ENCODE peak calls at places on chromosomes 13 and 19, in five cellular contexts. B is uterus, N is Peyer's patch, X is HCT116, E is K562. G is an unnamed sample.

GRCh38 chr19:54952591-54953344 is 5.4 kb upstream of the NLRP7 start:
- DNase-seq in X (no peak), E (no peak), B (no peak), N (no peak), G (peak)

GRCh38 chr19:19900124-19900523 is 622 bp upstream of the ZNF93 start:
- DNase-seq in B (no peak), E (peak), N (no peak), X (no peak), G (no peak)

GRCh38 chr19:34677386-34678084 is at the start of gene ZNF302:
- DNase-seq in B (peak), X (peak), E (peak), N (peak), G (peak)

GRCh38 chr19:19062454-19063182 is 1.2 kb upstream of the SLC25A42 start:
- DNase-seq in E (no peak), B (no peak), X (no peak), N (no peak), G (no peak)

GRCh38 chr13:109734002-109734785 is 52.2 kb downstream of the IRS2 start:
- DNase-seq in N (no peak), E (no peak), B (no peak), X (no peak), G (no peak)

GRCh38 chr13:37175996-37176395 is 70.5 kb upstream of the CSNK1A1L start:
- DNase-seq in N (no peak), B (no peak), X (no peak), E (no peak), G (no peak)

GRCh38 chr13:104571161-104571889 is 1505.1 kb upstream of the SLC10A2 start:
- DNase-seq in X (peak), N (no peak), E (no peak), B (peak), G (no peak)

GRCh38 chr13:31781064-31781463 is 41.7 kb downstream of the RXFP2 start:
- DNase-seq in X (no peak), E (no peak), B (no peak), N (no peak), G (no peak)

GRCh38 chr19:40610396-40611064 is 9.4 kb downstream of the LTBP4 start:
- DNase-seq in N (peak), E (no peak), X (no peak), B (no peak), G (no peak)

GRCh38 chr13:43911871-43912270 is 32.2 kb downstream of the LACC1 start:
- DNase-seq in N (no peak), E (no peak), X (no peak), B (no peak), G (no peak)

GRCh38 chr19:45404557-45405434 is at the start of gene PPP1R13L:
- DNase-seq in E (peak), B (peak), X (peak), N (peak), G (no peak)

GRCh38 chr19:45419396-45419795 is 4.3 kb downstream of the ERCC1 start:
- DNase-seq in B (no peak), X (no peak), E (no peak), N (peak), G (peak)

GRCh38 chr13:49620170-49620621 is 8.1 kb upstream of the ARL11 start:
- DNase-seq in X (no peak), B (no peak), E (no peak), N (peak), G (no peak)

GRCh38 chr13:36571444-36571843 is 102.4 kb upstream of the SERTM1 start:
- DNase-seq in N (no peak), X (no peak), E (no peak), B (no peak), G (no peak)

GRCh38 chr13:109704771-109705628 is 81.4 kb downstream of the IRS2 start:
- DNase-seq in N (no peak), X (no peak), E (no peak), B (peak), G (peak)

GRCh38 chr13:22877421-22877820 is 303.4 kb upstream of the SGCG start:
- DNase-seq in E (no peak), B (no peak), X (no peak), N (no peak), G (no peak)

GRCh38 chr13:51364404-51365008 is 25.0 kb downstream of the SERPINE3 start:
- DNase-seq in B (no peak), N (no peak), E (no peak), X (no peak), G (no peak)

GRCh38 chr19:53511933-53512374 is 26.0 kb upstream of the ZNF331 start:
- DNase-seq in B (peak), E (peak), X (peak), N (peak), G (peak)

GRCh38 chr19:49331616-49332055 is 3.6 kb upstream of the CD37 start:
- DNase-seq in X (peak), E (peak), N (peak), B (no peak), G (peak)

GRCh38 chr13:45295536-45295935 is 45.4 kb downstream of the TPT1 start:
- DNase-seq in N (no peak), E (no peak), B (no peak), X (no peak), G (no peak)

GRCh38 chr13:41196620-41197019 is 2.3 kb upstream of the KBTBD7 start:
- DNase-seq in X (no peak), N (no peak), E (no peak), B (no peak), G (no peak)

GRCh38 chr13:49908637-49909036 is 27.5 kb downstream of the SPRYD7 start:
- DNase-seq in N (no peak), X (peak), E (no peak), B (no peak), G (no peak)

GRCh38 chr19:6739884-6740588 is 556 bp downstream of the TRIP10 start:
- DNase-seq in N (peak), E (peak), B (no peak), X (no peak), G (no peak)

GRCh38 chr19:927044-927706 is 1.3 kb downstream of the ARID3A start:
- DNase-seq in X (no peak), N (peak), E (peak), B (peak), G (peak)

GRCh38 chr13:51146667-51147066 is 35.6 kb upstream of the C13orf42 start:
- DNase-seq in B (no peak), X (no peak), N (no peak), E (no peak), G (no peak)

GRCh38 chr13:98507060-98507797 is 69.7 kb downstream of the STK24 start:
- DNase-seq in X (no peak), N (peak), E (no peak), B (peak), G (no peak)

GRCh38 chr13:25971499-25972145 is 80.2 kb downstream of the SHISA2 start:
- DNase-seq in X (no peak), B (no peak), E (no peak), N (peak), G (no peak)

GRCh38 chr13:27405521-27406134 is 18.8 kb upstream of the GTF3A start:
- DNase-seq in X (no peak), B (no peak), N (no peak), E (no peak), G (no peak)

GRCh38 chr13:99944606-99945005 is 27.0 kb downstream of the ZIC5 start:
- DNase-seq in E (no peak), B (no peak), N (no peak), X (no peak), G (no peak)

GRCh38 chr13:102440259-102440936 is 38.5 kb upstream of the FGF14 start:
- DNase-seq in N (no peak), B (no peak), E (no peak), X (no peak), G (no peak)

GRCh38 chr19:13557756-13558398 is 51.6 kb upstream of the CACNA1A start:
- DNase-seq in X (peak), E (peak), B (no peak), N (no peak), G (no peak)

GRCh38 chr13:83815598-83815997 is 66.7 kb downstream of the SLITRK1 start:
- DNase-seq in B (no peak), E (no peak), N (no peak), X (no peak), G (no peak)
- TF ChIP-seq CTCF in B (no peak), E (no peak), N (no peak), X (no peak), G (no peak)

DNA sequence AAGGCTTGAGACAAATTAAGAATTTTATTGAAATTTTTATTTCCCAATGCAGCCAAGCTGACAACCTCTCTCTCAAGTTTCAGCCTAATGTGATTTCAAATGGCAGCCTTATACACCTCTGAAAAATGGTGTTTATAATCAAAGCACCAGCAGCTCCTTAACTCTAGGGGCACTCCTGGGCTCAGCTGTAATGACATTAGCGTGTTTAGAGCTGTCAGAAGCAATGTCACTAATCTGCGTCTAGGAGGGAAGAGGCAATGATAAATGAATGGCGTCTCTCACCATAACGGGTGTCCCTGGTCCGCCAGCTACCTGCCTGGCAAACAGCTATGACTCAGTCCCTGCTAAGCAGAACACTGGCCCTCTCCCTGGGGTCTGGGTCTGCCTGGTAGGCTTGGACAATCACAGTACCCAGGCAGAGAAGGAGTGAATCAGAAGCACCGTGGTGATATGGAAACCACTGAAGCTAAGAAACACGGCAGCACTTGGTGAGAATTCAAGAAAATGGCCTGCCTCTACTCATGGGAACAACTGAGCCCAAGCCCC is 131.8 kb upstream of the VSTM2B start:
- DNase-seq in X (no peak), E (no peak), N (no peak), B (no peak), G (no peak)
- TF ChIP-seq CTCF in X (peak), E (no peak), N (no peak), B (no peak), G (no peak)

DNA sequence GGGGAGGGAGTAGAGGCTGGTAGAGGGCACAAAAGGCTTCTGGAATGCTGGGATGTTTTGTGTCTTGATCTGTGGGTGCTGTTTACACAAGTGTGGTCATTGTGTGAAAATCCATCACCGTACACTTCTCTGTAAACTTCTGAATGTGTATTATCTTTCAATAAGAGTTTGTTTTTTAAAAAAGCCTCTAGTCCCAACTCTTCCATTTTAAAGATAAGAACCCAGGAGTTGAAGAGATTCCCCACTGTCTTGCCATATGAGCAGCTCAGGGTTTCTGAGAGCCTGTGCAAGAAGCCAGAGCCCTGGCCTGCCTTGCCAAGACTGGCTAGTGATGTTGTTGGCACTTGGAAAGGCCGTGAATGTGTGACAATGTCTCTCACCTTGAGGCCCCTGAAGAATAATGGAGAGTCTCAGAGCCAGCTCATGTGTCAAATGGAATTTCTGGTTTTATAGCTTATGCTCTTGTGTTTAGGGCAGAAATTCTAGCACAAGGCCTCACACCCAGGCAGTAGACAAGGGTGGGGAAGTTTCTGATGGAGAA is 57.5 kb upstream of the NPAS1 start:
- DNase-seq in N (no peak), E (no peak), X (no peak), B (no peak), G (no peak)
- TF ChIP-seq CTCF in N (no peak), E (no peak), X (no peak), B (no peak), G (no peak)

DNA sequence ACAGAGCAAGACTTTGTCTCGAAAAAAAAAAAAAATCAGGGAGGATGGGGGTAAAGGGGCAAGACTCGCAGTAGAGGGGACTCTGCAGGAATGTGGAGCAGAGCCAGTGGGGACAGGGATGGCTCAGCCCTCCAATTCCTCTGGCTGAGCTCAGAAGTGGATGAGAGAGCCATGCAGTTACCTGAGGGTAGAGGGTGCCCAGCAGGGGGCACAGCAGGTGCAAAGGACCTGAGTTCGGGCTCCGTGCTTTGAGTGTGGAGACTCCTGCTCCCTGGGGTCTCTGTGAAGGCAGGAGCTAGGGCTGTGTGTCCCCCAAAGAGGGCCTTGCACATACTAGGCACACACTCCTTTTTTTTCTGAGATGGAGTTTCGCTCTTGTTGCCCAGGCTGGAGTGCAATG is 7.7 kb downstream of the DOCK6 start:
- DNase-seq in E (no peak), B (no peak), X (no peak), N (no peak), G (no peak)
- TF ChIP-seq CTCF in E (peak), B (no peak), X (peak), N (peak), G (no peak)

GRCh38 chr19:57888107-57888493 is 737 bp downstream of the ZNF814 start:
- DNase-seq in N (no peak), X (no peak), B (no peak), E (no peak), G (no peak)

GRCh38 chr19:57886046-57886445 is 2.8 kb downstream of the ZNF814 start:
- DNase-seq in X (no peak), B (no peak), E (no peak), N (no peak), G (no peak)

GRCh38 chr19:57887195-57887941 is 1.5 kb downstream of the ZNF814 start:
- DNase-seq in X (no peak), B (no peak), N (no peak), E (no peak), G (no peak)

GRCh38 chr19:57888494-57889231 is at the start of gene ZNF814:
- DNase-seq in B (peak), X (no peak), N (peak), E (no peak), G (peak)
- TF ChIP-seq CTCF in B (no peak), X (peak), N (peak), E (no peak), G (peak)

GRCh38 chr19:11735375-11735774 is 3.4 kb downstream of the ZNF823 start:
- DNase-seq in E (no peak), N (no peak), B (no peak), X (no peak), G (no peak)

GRCh38 chr19:11738746-11739620 is at the start of gene ZNF823:
- DNase-seq in X (peak), E (peak), N (peak), B (peak), G (peak)

GRCh38 chr19:11736696-11737095 is 2.0 kb downstream of the ZNF823 start:
- DNase-seq in X (no peak), B (peak), E (peak), N (no peak), G (no peak)

DNA sequence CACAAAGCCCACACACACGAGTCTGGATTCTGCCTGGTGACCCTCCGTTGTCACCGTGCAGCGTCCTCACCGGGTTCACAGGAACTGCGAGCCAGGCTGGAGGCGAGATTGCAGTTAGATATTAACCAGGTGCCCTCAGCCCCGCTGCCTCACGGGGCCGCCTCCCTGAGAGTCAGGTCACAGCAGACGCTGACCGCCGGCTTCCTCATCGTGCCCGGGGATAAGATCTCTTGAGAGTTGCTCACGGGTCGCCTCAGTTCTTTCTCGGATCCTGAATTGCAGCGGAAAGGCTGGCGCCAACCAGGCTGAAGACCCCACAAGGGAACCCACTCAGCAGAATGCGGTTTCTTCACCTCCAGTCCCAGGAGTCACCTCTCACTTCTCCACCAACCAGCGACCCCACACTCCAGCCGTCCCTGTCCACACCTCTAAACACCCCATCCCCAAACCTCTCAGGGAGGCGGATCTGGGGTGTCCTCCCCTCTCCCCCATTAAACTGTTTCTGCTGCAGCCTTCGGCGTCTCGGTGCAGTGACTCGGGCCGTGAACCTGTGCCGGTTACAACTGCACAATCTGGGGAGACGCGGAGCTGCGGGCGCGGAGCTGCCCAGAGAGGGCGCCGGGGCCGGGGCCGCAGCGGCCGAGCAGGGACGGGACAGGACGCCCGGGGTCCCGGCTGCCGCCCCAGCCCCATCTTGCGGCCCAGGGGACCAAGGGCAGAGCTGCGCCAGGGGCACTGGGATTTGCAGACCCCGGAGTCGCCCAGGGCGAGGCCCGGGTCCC is 591 bp downstream of the ZNF823 start:
- DNase-seq in B (peak), N (peak), X (no peak), E (peak), G (peak)
- TF ChIP-seq CTCF in B (no peak), N (peak), X (no peak), E (no peak), G (no peak)

GRCh38 chr13:113390874-113391497 is 27.1 kb upstream of the GRTP1 start:
- DNase-seq in E (no peak), N (no peak), X (no peak), B (no peak), G (no peak)
- TF ChIP-seq CTCF in E (peak), N (no peak), X (no peak), B (no peak), G (no peak)

G was measured in CD14-positive monocyte.